ENCODE peak calls at places on chromosomes 13 and 19, in four cellular contexts. I, P, S and G are unnamed samples.
A peak's percentile ranks its signal among the peaks of the same experiment; 100 is the strongest.

GRCh38 chr19:35208121-35208520 is 20.4 kb downstream of the FAM187B start:
- DNase-seq in S (no peak), I (no peak), P (no peak), G (no peak)

GRCh38 chr19:39212377-39212742 is 8.3 kb upstream of the SYCN start:
- DNase-seq in P (no peak), S (peak; percentile 66), I (peak; percentile 53), G (no peak)

GRCh38 chr19:50728084-50728737 is 5.0 kb downstream of the CLEC11A start:
- DNase-seq in P (peak; percentile 89), S (peak; percentile 79), I (no peak), G (no peak)

GRCh38 chr13:104553156-104553555 is 1486.9 kb upstream of the SLC10A2 start:
- DNase-seq in P (no peak), I (no peak), S (no peak), G (no peak)

GRCh38 chr13:21014666-21015170 is 46.7 kb downstream of the LATS2 start:
- DNase-seq in I (no peak), S (no peak), P (no peak), G (peak; percentile 40)

GRCh38 chr13:40665061-40665753 is 1.2 kb downstream of the FOXO1 start:
- DNase-seq in P (no peak), I (no peak), S (peak; percentile 57), G (peak; percentile 40)

GRCh38 chr13:39616087-39616694 is 13.2 kb upstream of the LHFPL6 start:
- DNase-seq in I (peak; percentile 44), S (peak; percentile 64), P (no peak), G (peak; percentile 62)

GRCh38 chr19:2274185-2274711 is 7.7 kb downstream of the PEAK3 start:
- DNase-seq in I (no peak), S (no peak), P (no peak), G (no peak)

GRCh38 chr13:101945435-101945834 is 456.4 kb downstream of the FGF14 start:
- DNase-seq in I (no peak), S (no peak), P (no peak), G (no peak)

GRCh38 chr19:2289714-2290435 is 7.9 kb upstream of the PEAK3 start:
- DNase-seq in I (no peak), S (no peak), P (no peak), G (no peak)

GRCh38 chr13:28336193-28336657 is 158.7 kb downstream of the FLT1 start:
- DNase-seq in P (no peak), I (no peak), S (no peak), G (no peak)

GRCh38 chr13:66665991-66666390 is 564.1 kb downstream of the PCDH9 start:
- DNase-seq in P (no peak), S (peak; percentile 46), I (no peak), G (peak; percentile 6)

GRCh38 chr19:54871713-54872112 is 2.3 kb upstream of the FCAR start:
- DNase-seq in S (no peak), I (no peak), P (no peak), G (peak; percentile 19)

GRCh38 chr13:33207616-33207964 is 78.0 kb downstream of the STARD13 start:
- DNase-seq in P (no peak), I (no peak), S (no peak), G (peak; percentile 66)

GRCh38 chr19:30226464-30227070 is 145.6 kb upstream of the ZNF536 start:
- DNase-seq in I (no peak), P (no peak), S (peak; percentile 79), G (no peak)

GRCh38 chr19:4781851-4782250 is 9.7 kb upstream of the FEM1A start:
- DNase-seq in P (no peak), I (no peak), S (no peak), G (no peak)

GRCh38 chr13:101572456-101572855 is 120.0 kb downstream of the ITGBL1 start:
- DNase-seq in I (no peak), S (no peak), P (no peak), G (no peak)

GRCh38 chr19:33373701-33374405 is at the start of gene CEBPG:
- DNase-seq in P (no peak), S (peak; percentile 88), I (no peak), G (peak; percentile 62)

GRCh38 chr13:60164490-60164889 is 762 bp upstream of the DIAPH3 start:
- DNase-seq in P (no peak), I (no peak), S (no peak), G (no peak)

GRCh38 chr13:91520952-91521351 is 122.5 kb downstream of the GPC5 start:
- DNase-seq in I (no peak), S (no peak), P (no peak), G (no peak)

GRCh38 chr13:110216006-110216402 is 91.0 kb downstream of the COL4A1 start:
- DNase-seq in P (no peak), I (no peak), S (no peak), G (no peak)

GRCh38 chr13:50893211-50893852 is 16.3 kb upstream of the RNASEH2B start:
- DNase-seq in I (no peak), S (peak; percentile 59), P (no peak), G (no peak)

GRCh38 chr13:103157034-103157433 is 90.8 kb upstream of the SLC10A2 start:
- DNase-seq in S (no peak), I (no peak), P (no peak), G (no peak)

GRCh38 chr19:32231691-32232090 is 113.7 kb upstream of the ZNF507 start:
- DNase-seq in S (no peak), P (no peak), I (no peak), G (no peak)

GRCh38 chr19:11460207-11460606 is 20.6 kb downstream of the ELAVL3 start:
- DNase-seq in I (no peak), P (no peak), S (peak; percentile 80), G (no peak)

GRCh38 chr13:20588529-20589110 is 21.7 kb downstream of the IFT88 start:
- DNase-seq in P (no peak), S (no peak), I (no peak), G (peak; percentile 37)

GRCh38 chr19:926595-927043 is 784 bp downstream of the ARID3A start:
- DNase-seq in S (no peak), I (no peak), P (no peak), G (peak; percentile 43)

GRCh38 chr19:15701757-15702589 is 25.9 kb upstream of the OR10H2 start:
- DNase-seq in I (no peak), P (no peak), S (no peak), G (no peak)

GRCh38 chr19:35404879-35405622 is 34.2 kb downstream of the GPR42 start:
- DNase-seq in S (no peak), I (no peak), P (no peak), G (no peak)

GRCh38 chr19:38670921-38671398 is 23.5 kb downstream of the ACTN4 start:
- DNase-seq in P (no peak), I (no peak), S (no peak), G (no peak)

GRCh38 chr13:69324109-69324886 is 783.3 kb upstream of the ATXN8OS start:
- DNase-seq in I (peak; percentile 1), S (peak; percentile 12), P (no peak), G (peak; percentile 61)

GRCh38 chr19:4061683-4062575 is 4.8 kb downstream of the ZBTB7A start:
- DNase-seq in I (no peak), P (no peak), S (no peak), G (no peak)

GRCh38 chr19:12000152-12000981 is 35.1 kb downstream of the ZNF433 start:
- DNase-seq in S (no peak), P (no peak), I (no peak), G (no peak)

GRCh38 chr13:78689011-78689410 is 30.1 kb upstream of the OBI1 start:
- DNase-seq in S (no peak), I (no peak), P (no peak), G (no peak)

GRCh38 chr13:113548778-113549621 is 35.6 kb upstream of the TFDP1 start:
- DNase-seq in S (peak; percentile 84), P (no peak), I (no peak), G (no peak)

GRCh38 chr13:62482351-62482750 is 1066.7 kb upstream of the PCDH20 start:
- DNase-seq in S (no peak), P (no peak), I (no peak), G (no peak)

GRCh38 chr19:18611327-18612050 is 1.2 kb upstream of the TMEM59L start:
- DNase-seq in P (no peak), I (no peak), S (peak; percentile 86), G (no peak)
- TF ChIP-seq JUND in P (no peak), I (no peak), S (no peak), G (no peak)

GRCh38 chr19:45897413-45897812 is 5.0 kb downstream of the MYPOP start:
- DNase-seq in I (no peak), S (no peak), P (no peak), G (no peak)
- TF ChIP-seq JUND in I (no peak), S (no peak), P (no peak), G (no peak)

GRCh38 chr19:13795595-13796300 is 505 bp downstream of the ZSWIM4 start:
- DNase-seq in I (no peak), P (no peak), S (peak; percentile 56), G (no peak)

GRCh38 chr19:13794752-13795589 is at the start of gene ZSWIM4:
- DNase-seq in S (peak; percentile 98), P (peak; percentile 97), I (peak; percentile 98), G (peak; percentile 97)

GRCh38 chr19:13797058-13797440 is 1.8 kb downstream of the ZSWIM4 start:
- DNase-seq in S (no peak), P (no peak), I (no peak), G (no peak)

GRCh38 chr19:13796301-13797057 is 1.2 kb downstream of the ZSWIM4 start:
- DNase-seq in I (peak; percentile 60), P (no peak), S (peak; percentile 43), G (no peak)

GRCh38 chr19:13794388-13794751 is 873 bp upstream of the ZSWIM4 start:
- DNase-seq in I (no peak), S (no peak), P (no peak), G (no peak)
- TF ChIP-seq JUND in I (no peak), S (peak; percentile 14), P (no peak), G (no peak)

GRCh38 chr19:49491030-49491803 is 3.8 kb downstream of the RPL13A start:
- DNase-seq in P (no peak), I (no peak), S (no peak), G (no peak)
- TF ChIP-seq JUND in P (no peak), I (no peak), S (no peak), G (no peak)

GRCh38 chr13:31898383-31899071 is 133.0 kb upstream of the FRY start:
- DNase-seq in I (no peak), P (no peak), S (no peak), G (no peak)
- TF ChIP-seq JUND in I (no peak), P (no peak), S (no peak), G (no peak)